ENCODE peak calls at places on chromosomes 7 and 10, in eight cellular contexts. Y, S, B, U, E, A, H and M are unnamed samples. For H3K4me1, the result is how much of the 10 kb centered on the place peaks cover.

GRCh38 chr7:124489925-124490324 is 275.7 kb downstream of the GPR37 start:
- DNase-seq in Y (peak), S (no peak), B (no peak), U (no peak), E (no peak), A (no peak), H (no peak), M (no peak)

GRCh38 chr10:32239770-32240169 is 107.2 kb downstream of the EPC1 start:
- DNase-seq in Y (no peak), S (no peak), B (no peak), U (no peak), E (no peak), A (no peak), H (no peak), M (no peak)

GRCh38 chr10:122632031-122632430 is 67.6 kb downstream of the C10orf120 start:
- DNase-seq in Y (no peak), S (no peak), B (no peak), U (no peak), E (no peak), A (peak), H (no peak), M (no peak)

GRCh38 chr7:127153315-127153714 is 99.4 kb downstream of the GRM8 start:
- DNase-seq in Y (no peak), S (no peak), B (no peak), U (no peak), E (no peak), A (no peak), H (no peak), M (no peak)

GRCh38 chr10:66924674-66925345 is 1.0 kb upstream of the LRRTM3 start:
- DNase-seq in Y (peak), S (no peak), B (no peak), U (no peak), E (no peak), A (no peak), H (no peak), M (no peak)

GRCh38 chr7:99032928-99033327 is 111.0 kb downstream of the SMURF1 start:
- DNase-seq in Y (no peak), S (no peak), B (no peak), U (no peak), E (no peak), A (no peak), H (no peak), M (no peak)

GRCh38 chr7:2966466-2967078 is 77.1 kb downstream of the CARD11 start:
- DNase-seq in Y (no peak), S (no peak), B (no peak), U (peak), E (no peak), A (peak), H (peak), M (no peak)

GRCh38 chr7:81150951-81151361 is 232.1 kb upstream of the SEMA3C start:
- DNase-seq in Y (no peak), S (no peak), B (no peak), U (no peak), E (no peak), A (no peak), H (no peak), M (no peak)

GRCh38 chr7:131633342-131633843 is 77.0 kb upstream of the PODXL start:
- DNase-seq in Y (no peak), S (no peak), B (no peak), U (no peak), E (no peak), A (no peak), H (no peak), M (no peak)

GRCh38 chr7:116161733-116162132 is 48.6 kb upstream of the TES start:
- DNase-seq in Y (peak), S (no peak), B (no peak), U (no peak), E (no peak), A (no peak), H (no peak), M (no peak)

GRCh38 chr7:81627565-81628287 is 142.1 kb downstream of the HGF start:
- DNase-seq in Y (no peak), S (no peak), B (no peak), U (no peak), E (no peak), A (no peak), H (no peak), M (no peak)

GRCh38 chr7:131431289-131431688 is 103.6 kb downstream of the MKLN1 start:
- DNase-seq in Y (no peak), S (no peak), B (no peak), U (no peak), E (peak), A (no peak), H (peak), M (peak)

GRCh38 chr7:69953319-69954067 is 355.2 kb downstream of the AUTS2 start:
- DNase-seq in Y (no peak), S (no peak), B (no peak), U (no peak), E (no peak), A (no peak), H (no peak), M (no peak)

GRCh38 chr10:88478256-88478655 is 104.9 kb downstream of the RNLS start:
- DNase-seq in Y (no peak), S (no peak), B (no peak), U (no peak), E (no peak), A (no peak), H (no peak), M (no peak)

GRCh38 chr7:18378989-18379605 is 116.5 kb upstream of the HDAC9 start:
- DNase-seq in Y (no peak), S (no peak), B (no peak), U (no peak), E (no peak), A (no peak), H (no peak), M (no peak)

GRCh38 chr7:33774762-33775523 is 130.4 kb upstream of the BMPER start:
- DNase-seq in Y (no peak), S (no peak), B (no peak), U (no peak), E (peak), A (no peak), H (peak), M (no peak)

GRCh38 chr7:29370531-29371314 is 176.1 kb downstream of the CHN2 start:
- DNase-seq in Y (no peak), S (no peak), B (peak), U (peak), E (peak), A (no peak), H (peak), M (no peak)

GRCh38 chr10:128721851-128722250 is 595.6 kb upstream of the MKI67 start:
- DNase-seq in Y (no peak), S (no peak), B (no peak), U (no peak), E (no peak), A (no peak), H (no peak), M (no peak)

GRCh38 chr10:78831457-78831856 is 237.3 kb upstream of the ZMIZ1 start:
- DNase-seq in Y (no peak), S (no peak), B (no peak), U (no peak), E (no peak), A (no peak), H (no peak), M (no peak)

GRCh38 chr7:105621617-105622016 is 40.3 kb upstream of the EFCAB10 start:
- DNase-seq in Y (no peak), S (no peak), B (no peak), U (no peak), E (peak), A (no peak), H (no peak), M (peak)

GRCh38 chr7:600935-601334 is 81.3 kb upstream of the PDGFA start:
- DNase-seq in Y (no peak), S (no peak), B (no peak), U (no peak), E (no peak), A (no peak), H (no peak), M (no peak)
- TF ChIP-seq POLR2AphosphoS5 in Y (no peak), S (no peak), B (no peak), U (no peak), E (no peak), A (no peak), H (no peak), M (no peak)

DNA sequence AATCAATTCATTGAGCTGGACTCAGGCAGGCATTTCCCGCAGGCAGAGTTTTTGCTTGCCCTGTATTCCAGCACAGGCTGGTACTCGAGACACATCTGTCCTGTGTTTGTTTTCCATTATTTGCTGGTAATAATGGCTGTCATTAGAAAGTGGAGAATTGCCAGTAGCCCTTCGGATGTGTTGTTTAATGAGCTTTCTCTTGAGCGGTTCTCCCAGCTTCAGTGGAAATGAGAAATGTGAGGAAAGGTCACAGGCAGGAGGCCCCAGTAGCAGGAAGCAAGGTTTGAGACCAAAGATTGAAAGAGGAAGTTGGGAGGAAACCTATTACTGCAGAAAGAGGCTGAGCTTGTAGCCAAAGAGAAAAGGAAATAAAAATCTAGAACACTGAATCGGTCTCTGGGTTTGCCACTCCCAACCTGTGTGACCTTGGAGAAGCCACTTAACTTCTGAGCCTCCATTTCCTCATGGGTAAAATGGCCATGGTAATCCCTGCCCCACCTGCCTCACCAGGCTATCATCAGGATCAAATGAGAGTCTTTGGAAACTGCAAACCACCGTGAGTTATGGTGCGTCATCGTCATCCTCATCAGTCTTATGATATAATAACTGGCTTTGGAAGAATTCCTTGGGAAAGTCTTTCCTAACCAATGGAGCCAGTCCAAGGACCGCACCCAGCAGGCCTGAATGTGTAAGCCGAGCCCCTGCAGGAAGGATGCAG is 67.7 kb downstream of the TACR2 start:
- DNase-seq in Y (no peak), S (no peak), B (no peak), U (no peak), E (peak), A (no peak), H (no peak), M (no peak)
- H3K4me1 ChIP-seq in Y (half or more), S (under half), B (under half), U (under half), E (under half), A (under half), H (under half), M (under half)

GRCh38 chr7:71548746-71549145 is 416.8 kb downstream of the GALNT17 start:
- DNase-seq in Y (no peak), S (no peak), B (no peak), U (no peak), E (no peak), A (no peak), H (no peak), M (no peak)

DNA sequence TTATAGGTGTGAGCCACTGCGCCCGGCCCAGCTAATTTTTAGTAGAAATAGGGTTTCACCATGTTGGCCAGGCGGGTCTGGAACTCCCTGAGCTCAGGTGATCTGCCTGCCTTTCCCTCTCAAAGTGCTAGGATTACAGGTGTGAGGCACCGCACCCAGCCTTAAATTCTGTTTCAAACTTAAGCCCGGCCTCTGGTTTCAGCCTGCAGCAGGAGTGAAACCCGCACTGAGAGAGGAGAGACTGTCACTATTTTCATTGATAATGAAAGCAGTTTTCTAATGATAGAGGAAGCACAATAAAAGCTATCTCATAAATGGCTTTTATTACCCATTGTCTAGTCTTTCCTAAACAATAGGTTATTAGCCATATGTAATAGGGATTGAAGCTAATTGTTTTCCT is 415.5 kb downstream of the GALNT17 start:
- DNase-seq in Y (no peak), S (no peak), B (no peak), U (no peak), E (no peak), A (no peak), H (no peak), M (no peak)
- TF ChIP-seq POLR2AphosphoS5 in Y (no peak), S (no peak), B (no peak), U (no peak), E (no peak), A (no peak), H (no peak), M (no peak)

GRCh38 chr7:134919240-134919641 is 67.1 kb upstream of the AGBL3 start:
- DNase-seq in Y (no peak), S (no peak), B (no peak), U (no peak), E (no peak), A (no peak), H (no peak), M (no peak)
- H3K4me1 ChIP-seq in Y (under half), S (under half), B (under half), U (under half), E (under half), A (under half), H (under half), M (under half)

GRCh38 chr7:43391518-43391917 is 191.4 kb upstream of the STK17A start:
- DNase-seq in Y (peak), S (no peak), B (no peak), U (no peak), E (no peak), A (no peak), H (no peak), M (no peak)
- TF ChIP-seq POLR2AphosphoS5 in Y (no peak), S (no peak), B (no peak), U (no peak), E (no peak), A (no peak), H (no peak), M (no peak)

GRCh38 chr7:137969828-137970227 is 32.1 kb downstream of the CREB3L2 start:
- DNase-seq in Y (no peak), S (no peak), B (no peak), U (no peak), E (no peak), A (no peak), H (no peak), M (no peak)
- H3K4me1 ChIP-seq in Y (under half), S (under half), B (under half), U (under half), E (under half), A (under half), H (under half), M (under half)

DNA sequence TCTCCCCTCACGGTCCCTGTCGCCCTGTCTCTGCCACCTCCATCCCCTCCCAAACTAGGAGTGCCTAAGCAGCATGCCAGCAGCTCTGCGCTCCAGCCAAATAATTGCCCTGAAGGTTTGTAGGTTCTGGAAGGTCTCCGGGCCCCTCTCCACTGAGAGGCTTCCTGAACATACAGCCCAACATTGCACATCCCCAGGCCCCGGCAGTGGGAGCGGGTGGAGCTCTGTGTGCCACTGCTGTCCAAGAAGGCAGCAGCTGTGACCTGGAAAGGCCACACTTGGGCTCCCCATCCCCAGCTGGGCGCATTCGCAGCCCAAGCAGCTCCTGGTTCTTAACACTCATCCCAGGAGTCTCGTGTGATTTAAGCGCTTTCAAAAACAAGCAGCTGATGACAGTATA is 95.7 kb downstream of the COL13A1 start:
- DNase-seq in Y (no peak), S (no peak), B (no peak), U (no peak), E (no peak), A (no peak), H (no peak), M (no peak)
- TF ChIP-seq POLR2AphosphoS5 in Y (no peak), S (no peak), B (no peak), U (no peak), E (no peak), A (no peak), H (no peak), M (no peak)

DNA sequence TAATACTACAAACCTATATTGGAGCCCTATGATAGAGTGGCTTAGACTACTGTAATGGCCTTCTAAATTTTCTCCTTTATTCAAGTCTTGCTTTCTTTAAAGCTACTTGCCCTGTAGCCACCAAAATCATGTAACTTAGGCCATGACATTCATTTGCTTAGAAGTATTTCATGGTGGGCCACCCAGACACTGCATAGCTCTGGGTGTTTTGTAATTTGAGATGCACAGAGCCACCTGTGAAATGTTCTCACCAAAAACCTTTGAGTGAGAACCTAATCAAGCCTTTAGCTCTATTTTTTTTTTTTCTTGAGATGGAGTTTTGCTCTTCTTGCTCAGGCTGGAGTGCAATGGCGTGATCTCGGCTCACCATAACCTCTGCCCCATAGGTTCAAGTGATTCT is 133.6 kb downstream of the RNF216 start:
- DNase-seq in Y (no peak), S (no peak), B (no peak), U (no peak), E (no peak), A (no peak), H (no peak), M (no peak)
- H3K4me1 ChIP-seq in Y (under half), S (under half), B (under half), U (under half), E (under half), A (under half), H (under half), M (under half)